ENCODE peak calls at places on chromosomes 4 and X, in four cellular contexts. J, B, D and G are unnamed samples.

GRCh38 chr4:105715692-105716278 is 7.2 kb downstream of the GSTCD start:
- DNase-seq in J (no peak), B (peak; percentile 17), D (no peak), G (no peak)

GRCh38 chrX:73965833-73966232 is 338.1 kb upstream of the ZCCHC13 start:
- DNase-seq in J (peak; percentile 74), B (no peak), D (no peak), G (no peak)

GRCh38 chrX:77698242-77698641 is 87.8 kb downstream of the ATRX start:
- DNase-seq in J (no peak), B (no peak), D (no peak), G (no peak)

GRCh38 chrX:110402091-110402854 is 43.6 kb downstream of the RTL9 start:
- DNase-seq in J (no peak), B (no peak), D (no peak), G (no peak)

GRCh38 chr4:128951316-128951715 is 141.8 kb downstream of the JADE1 start:
- DNase-seq in J (no peak), B (no peak), D (no peak), G (no peak)

GRCh38 chrX:20067709-20068315 is 48.9 kb downstream of the MAP7D2 start:
- DNase-seq in J (peak; percentile 57), B (peak; percentile 18), D (peak; percentile 42), G (peak; percentile 9)

GRCh38 chr4:135508006-135508714 is 1306.6 kb upstream of the PABPC4L start:
- DNase-seq in J (no peak), B (no peak), D (peak; percentile 2), G (no peak)

GRCh38 chrX:110218591-110218990 is 99.3 kb downstream of the AMMECR1 start:
- DNase-seq in J (no peak), B (no peak), D (no peak), G (no peak)

GRCh38 chr4:98838977-98839618 is 89.8 kb downstream of the EIF4E start:
- DNase-seq in J (no peak), B (peak; percentile 20), D (no peak), G (no peak)

GRCh38 chr4:51831133-51831532 is 11.8 kb upstream of the DCUN1D4 start:
- DNase-seq in J (peak; percentile 91), B (peak; percentile 36), D (no peak), G (peak; percentile 61)

GRCh38 chrX:112746812-112747630 is 67.3 kb upstream of the LHFPL1 start:
- DNase-seq in J (no peak), B (no peak), D (no peak), G (no peak)

GRCh38 chr4:149993030-149993429 is 85.2 kb upstream of the DCLK2 start:
- DNase-seq in J (no peak), B (no peak), D (no peak), G (no peak)

GRCh38 chr4:139054791-139055376 is 39.3 kb downstream of the NOCT start:
- DNase-seq in J (no peak), B (no peak), D (no peak), G (no peak)

GRCh38 chr4:113148925-113149324 is 99.5 kb downstream of the ANK2 start:
- DNase-seq in J (no peak), B (no peak), D (no peak), G (no peak)

GRCh38 chr4:113145147-113145518 is 95.7 kb downstream of the ANK2 start:
- DNase-seq in J (no peak), B (no peak), D (no peak), G (no peak)

GRCh38 chr4:113147498-113148231 is 98.2 kb downstream of the ANK2 start:
- DNase-seq in J (no peak), B (no peak), D (no peak), G (no peak)

GRCh38 chr4:113145519-113146291 is 96.3 kb downstream of the ANK2 start:
- DNase-seq in J (peak; percentile 89), B (no peak), D (no peak), G (peak; percentile 45)

DNA sequence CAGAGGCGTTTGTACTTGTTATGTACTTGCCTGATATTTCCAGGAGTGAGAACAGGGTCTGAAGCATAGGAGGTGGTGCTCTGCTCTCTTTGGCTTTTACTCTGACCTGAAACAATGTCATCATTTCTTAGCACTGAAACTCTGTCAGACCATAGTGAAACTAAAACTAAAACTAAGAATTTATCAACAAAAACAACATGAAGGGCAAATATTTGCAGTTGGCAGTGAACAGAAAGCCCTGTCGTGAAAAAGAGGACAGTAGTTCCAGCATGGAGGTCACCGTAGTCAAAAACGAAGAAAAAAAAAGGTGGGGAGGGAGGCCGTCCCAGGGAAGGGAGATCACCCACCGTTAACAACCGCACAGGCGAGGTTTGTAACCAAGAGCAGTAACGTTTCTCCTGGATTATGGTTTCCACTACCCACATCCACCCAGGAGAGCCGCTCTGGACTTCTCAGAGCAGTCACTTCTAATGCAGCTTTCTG is 97.5 kb downstream of the ANK2 start:
- DNase-seq in J (no peak), B (no peak), D (no peak), G (no peak)
- H3K4me3 ChIP-seq in J (no peak overlapping the region), B (no peak overlapping the region), D (no peak overlapping the region), G (no peak overlapping the region)

DNA sequence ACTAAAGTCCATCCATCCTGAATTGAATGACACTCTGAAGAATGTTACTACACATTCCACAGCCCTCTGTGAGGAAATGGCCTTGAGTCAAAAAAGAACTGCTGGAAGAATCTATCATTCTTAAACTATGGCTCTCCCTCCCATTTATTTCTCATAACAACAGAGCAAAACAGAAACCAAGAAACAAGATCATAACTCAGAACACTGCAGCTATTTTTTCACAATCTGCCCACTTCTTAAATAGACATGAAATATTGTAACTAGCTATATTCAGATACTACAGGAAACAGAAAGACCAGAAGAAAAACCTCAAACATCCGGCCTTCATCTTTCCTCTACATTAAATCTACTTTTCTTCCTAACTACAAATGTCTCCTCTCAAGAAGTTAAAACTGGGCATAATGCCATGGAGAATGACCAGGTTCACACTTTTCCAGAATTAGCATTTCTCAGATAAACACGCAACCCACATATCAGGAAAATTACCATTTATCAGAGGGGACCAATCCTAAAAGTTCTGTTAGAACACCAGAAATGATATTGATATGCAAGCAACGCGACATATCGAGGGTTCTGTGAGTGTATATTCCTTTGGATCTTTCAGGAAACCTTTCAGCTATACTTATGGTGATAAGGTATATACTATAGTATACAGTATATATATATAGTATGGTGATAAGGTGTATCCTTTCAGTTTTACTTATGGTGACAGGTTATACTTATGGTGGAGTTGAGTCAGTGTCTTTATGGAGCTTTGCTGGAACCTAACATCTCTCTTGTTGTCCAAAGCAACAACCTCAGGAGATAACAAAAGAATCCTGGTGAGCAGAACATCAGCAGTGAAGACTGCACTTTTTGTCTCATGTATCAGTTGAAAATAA is 60.4 kb upstream of the IRF2 start:
- DNase-seq in J (no peak), B (no peak), D (peak; percentile 47), G (no peak)
- H3K4me3 ChIP-seq in J (no peak overlapping the region), B (no peak overlapping the region), D (no peak overlapping the region), G (no peak overlapping the region)

GRCh38 chr4:41985151-41985550 is 3.6 kb downstream of the DCAF4L1 start:
- DNase-seq in J (no peak), B (no peak), D (no peak), G (no peak)
- H3K4me3 ChIP-seq in J (no peak overlapping the region), B (no peak overlapping the region), D (no peak overlapping the region), G (no peak overlapping the region)

DNA sequence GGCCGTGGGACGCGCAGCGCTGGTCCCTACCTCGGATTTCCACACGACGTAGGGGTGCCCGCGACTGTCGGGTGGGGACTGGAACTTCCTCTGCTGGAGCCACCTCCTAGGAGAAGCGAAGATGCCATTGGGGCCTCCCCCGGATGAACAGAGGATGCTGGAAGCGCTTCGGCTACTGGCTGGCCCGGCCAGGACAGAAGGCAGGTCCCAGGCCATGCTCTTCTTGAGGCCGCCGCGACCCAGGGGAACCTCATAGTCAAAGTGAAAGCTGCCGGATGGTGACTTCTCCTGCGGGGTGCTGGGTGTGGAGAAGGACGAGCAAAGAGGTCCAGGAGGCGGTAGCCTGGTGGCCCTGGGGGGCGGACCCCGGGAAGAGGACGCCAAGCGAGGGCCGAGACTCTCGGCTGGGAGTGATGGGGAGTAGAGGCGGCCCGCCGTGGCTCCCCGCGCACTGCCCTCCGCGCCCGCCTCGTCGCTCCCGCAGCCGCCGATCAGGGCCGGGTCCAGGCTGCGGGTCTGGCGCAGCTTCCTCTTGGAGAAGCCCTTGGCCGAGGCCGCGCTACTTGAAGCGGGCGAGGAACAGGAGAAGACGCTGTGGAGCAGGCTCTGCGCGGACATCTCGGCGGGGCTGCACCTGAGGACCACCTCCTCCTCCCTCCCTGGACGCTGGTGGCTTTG is 1.4 kb downstream of the ARHGAP6 start:
- DNase-seq in J (peak; percentile 61), B (peak; percentile 25), D (no peak), G (no peak)
- H3K4me3 ChIP-seq in J (peak overlapping the region; percentile 73), B (no peak overlapping the region), D (peak overlapping the region; percentile 55), G (peak overlapping the region; percentile 52)

DNA sequence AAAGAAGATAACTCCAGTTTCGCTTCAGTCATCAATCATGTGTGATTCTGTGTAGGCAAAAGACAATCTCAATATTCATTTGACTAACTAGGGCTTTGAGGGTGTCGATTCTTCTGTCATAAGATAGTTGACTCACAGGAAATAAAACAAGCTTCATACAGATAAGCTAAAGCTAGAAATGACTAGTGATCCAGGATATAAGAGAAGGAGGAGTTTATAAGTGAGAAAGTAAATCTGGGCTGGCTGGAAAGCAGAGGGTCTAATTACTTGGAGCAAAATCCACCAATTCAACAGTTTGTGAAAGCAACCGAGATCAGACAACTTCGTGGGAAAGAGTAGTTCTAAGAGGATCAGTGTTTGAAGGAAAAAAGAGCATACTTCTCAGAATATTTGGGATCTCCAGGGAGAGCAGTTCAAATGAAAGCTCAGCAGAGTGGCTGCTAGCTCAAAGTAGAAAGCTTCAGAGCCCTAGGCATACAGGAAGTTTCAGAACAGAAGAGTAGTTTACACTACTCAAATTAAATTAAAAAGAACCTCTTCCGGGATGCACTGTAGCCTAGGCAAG is 429.3 kb downstream of the INPP4B start:
- DNase-seq in J (no peak), B (no peak), D (no peak), G (no peak)
- H3K4me3 ChIP-seq in J (no peak overlapping the region), B (no peak overlapping the region), D (no peak overlapping the region), G (no peak overlapping the region)